ENCODE peak calls at places on chromosomes 11 and 22, in four cellular contexts. E is fibroblast of lung, S is OCI-LY7, J is mesendoderm. G is an unnamed sample. For H3K79me2, the result is how much of the 10 kb centered on the place peaks cover.

GRCh38 chr11:61587541-61587941 is 6.7 kb upstream of the SYT7 start:
- DNase-seq in J (peak), S (no peak), E (no peak), G (no peak)

GRCh38 chr22:27800250-27801131 is 1.1 kb downstream of the MN1 start:
- DNase-seq in E (no peak), S (no peak), J (no peak), G (no peak)

GRCh38 chr11:35943761-35944502 is at the start of gene LDLRAD3:
- DNase-seq in E (peak), J (peak), S (no peak), G (peak)

GRCh38 chr22:49770454-49771265 is 57.0 kb downstream of the BRD1 start:
- DNase-seq in J (no peak), E (no peak), S (no peak), G (no peak)

GRCh38 chr22:45212992-45213751 is 27.5 kb downstream of the KIAA0930 start:
- DNase-seq in J (no peak), E (peak), S (no peak), G (peak)

GRCh38 chr11:119700030-119700429 is 29.0 kb downstream of the NECTIN1 start:
- DNase-seq in E (no peak), J (no peak), S (no peak), G (no peak)

GRCh38 chr22:19088866-19089595 is 33.2 kb downstream of the DGCR2 start:
- DNase-seq in E (no peak), S (no peak), J (no peak), G (no peak)

GRCh38 chr22:36728505-36728904 is 25.0 kb upstream of the CACNG2 start:
- DNase-seq in J (no peak), S (no peak), E (no peak), G (no peak)

GRCh38 chr11:44950625-44951472 is at the start of gene TP53I11:
- DNase-seq in E (peak), J (no peak), S (no peak), G (peak)

GRCh38 chr11:124707813-124708212 is 31.9 kb upstream of the NRGN start:
- DNase-seq in S (no peak), E (no peak), J (no peak), G (no peak)

GRCh38 chr11:57778318-57779037 is 16.9 kb downstream of the CTNND1 start:
- DNase-seq in E (peak), S (no peak), J (peak), G (peak)

GRCh38 chr11:67269401-67270255 is 3.4 kb downstream of the GRK2 start:
- DNase-seq in E (no peak), S (peak), J (no peak), G (no peak)

GRCh38 chr11:94154095-94154856 is 25.6 kb downstream of the PANX1 start:
- DNase-seq in J (no peak), E (no peak), S (no peak), G (no peak)

GRCh38 chr22:17896552-17896951 is 122.3 kb upstream of the BID start:
- DNase-seq in J (peak), S (no peak), E (peak), G (no peak)

GRCh38 chr22:18042685-18043084 is 18.3 kb upstream of the MICAL3 start:
- DNase-seq in J (no peak), E (peak), S (no peak), G (no peak)

GRCh38 chr11:82786001-82786400 is 52.3 kb upstream of the FAM181B start:
- DNase-seq in S (no peak), E (no peak), J (no peak), G (no peak)

GRCh38 chr11:115222218-115222862 is 281.9 kb downstream of the CADM1 start:
- DNase-seq in S (peak), E (peak), J (peak), G (peak)

GRCh38 chr11:75603791-75604736 is 42.0 kb downstream of the SERPINH1 start:
- DNase-seq in E (peak), J (no peak), S (no peak), G (peak)

GRCh38 chr22:43228330-43228729 is 41.4 kb upstream of the TTLL12 start:
- DNase-seq in J (peak), E (peak), S (peak), G (no peak)

GRCh38 chr22:42856179-42856864 is 751 bp downstream of the ARFGAP3 start:
- DNase-seq in E (peak), J (peak), S (peak), G (no peak)

GRCh38 chr11:72238040-72238450 is 5.9 kb downstream of the PHOX2A start:
- DNase-seq in S (peak), E (peak), J (peak), G (peak)

GRCh38 chr11:66840317-66841091 is 2.7 kb upstream of the RCE1 start:
- DNase-seq in E (no peak), J (no peak), S (no peak), G (no peak)

GRCh38 chr11:67254768-67255167 is 11.5 kb upstream of the GRK2 start:
- DNase-seq in E (no peak), J (no peak), S (no peak), G (no peak)

GRCh38 chr11:16818284-16818683 is 79.8 kb downstream of the C11orf58 start:
- DNase-seq in S (no peak), J (no peak), E (peak), G (peak)
- H3K79me2 ChIP-seq in S (under half), J (under half), E (under half), G (under half)

GRCh38 chr11:95975343-95975742 is 51.4 kb upstream of the MTMR2 start:
- DNase-seq in E (no peak), S (no peak), J (no peak), G (no peak)
- H3K27ac ChIP-seq in E (no peak), S (no peak), J (no peak), G (no peak)

DNA sequence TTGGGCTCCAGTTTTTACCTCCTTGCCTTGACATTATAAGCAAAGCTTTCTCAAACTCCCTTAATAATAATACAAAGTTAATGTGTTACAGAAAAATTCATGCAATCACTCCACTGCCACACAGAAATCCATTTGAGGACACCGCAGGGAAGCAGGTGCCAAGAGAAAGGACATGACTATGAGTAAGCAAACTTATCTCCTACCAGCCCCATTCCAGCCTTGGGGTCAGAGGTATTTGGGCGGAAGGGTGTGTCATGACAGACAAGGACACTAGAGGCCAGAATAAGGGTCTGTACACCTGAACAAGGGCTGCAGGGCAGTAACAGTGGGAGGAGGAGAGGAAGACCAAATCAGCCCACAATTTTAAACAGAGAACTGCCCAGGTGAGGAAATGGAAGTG is 5.9 kb downstream of the GNG3 start:
- DNase-seq in J (peak), S (no peak), E (no peak), G (no peak)
- H3K79me2 ChIP-seq in J (under half), S (under half), E (under half), G (under half)

GRCh38 chr22:20392983-20393704 is 807 bp upstream of the ZNF74 start:
- DNase-seq in J (no peak), S (no peak), E (no peak), G (no peak)
- H3K27ac ChIP-seq in J (no peak), S (no peak), E (no peak), G (no peak)

DNA sequence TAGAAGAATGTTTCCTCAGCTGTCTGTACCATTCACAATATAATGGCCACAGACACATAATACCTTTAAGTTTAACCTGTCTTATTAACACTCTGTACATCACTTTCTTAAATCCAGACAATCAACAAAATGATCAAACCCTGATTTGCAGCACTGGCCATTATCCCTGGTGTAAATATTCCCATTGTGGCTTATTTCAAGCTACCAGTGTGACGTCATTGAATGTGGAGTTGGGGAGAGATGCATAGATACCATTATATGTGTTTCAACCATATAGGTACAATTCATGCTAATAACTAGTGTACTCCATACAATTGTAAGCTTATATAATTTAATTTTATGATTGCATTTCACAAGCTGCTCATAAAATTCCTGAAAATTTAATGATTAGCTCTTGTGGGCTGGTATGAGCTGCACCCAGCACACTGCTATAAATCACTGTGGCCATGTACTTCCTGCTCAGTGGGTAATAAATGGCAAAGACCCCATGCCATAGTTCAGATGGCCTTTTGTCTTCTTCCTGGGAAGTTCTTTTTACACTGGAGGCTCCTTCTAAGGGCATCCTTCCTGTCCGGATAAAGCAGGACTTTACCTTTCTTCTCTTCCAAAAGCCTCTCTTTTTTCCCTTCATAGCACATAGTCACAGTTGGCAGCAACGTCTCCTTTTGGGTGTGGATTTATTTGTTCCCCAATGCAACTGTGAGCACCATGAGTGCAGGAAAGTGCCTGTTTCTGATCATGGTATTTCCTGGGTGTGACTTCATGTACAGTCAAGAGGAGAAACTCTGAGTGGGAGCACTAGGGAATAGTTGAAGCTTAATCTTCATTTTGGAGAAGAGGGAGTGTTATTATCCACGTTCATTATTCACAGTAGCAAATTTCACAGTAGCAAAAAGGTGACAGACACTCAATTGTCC is 87.8 kb downstream of the MIAT start:
- DNase-seq in E (no peak), J (no peak), S (no peak), G (no peak)
- H3K79me2 ChIP-seq in E (under half), J (under half), S (under half), G (under half)

GRCh38 chr11:9697766-9698165 is 33.9 kb downstream of the SWAP70 start:
- DNase-seq in E (no peak), J (no peak), S (peak), G (no peak)

GRCh38 chr11:9704037-9704436 is 40.2 kb downstream of the SWAP70 start:
- DNase-seq in S (no peak), J (no peak), E (no peak), G (no peak)

GRCh38 chr11:9701799-9702198 is 37.9 kb downstream of the SWAP70 start:
- DNase-seq in J (no peak), S (no peak), E (no peak), G (no peak)

GRCh38 chr11:9703280-9703679 is 39.4 kb downstream of the SWAP70 start:
- DNase-seq in E (no peak), J (peak), S (peak), G (no peak)

GRCh38 chr11:9700105-9700801 is 36.4 kb downstream of the SWAP70 start:
- DNase-seq in J (no peak), S (no peak), E (no peak), G (peak)
- H3K27ac ChIP-seq in J (no peak), S (peak), E (no peak), G (no peak)

DNA sequence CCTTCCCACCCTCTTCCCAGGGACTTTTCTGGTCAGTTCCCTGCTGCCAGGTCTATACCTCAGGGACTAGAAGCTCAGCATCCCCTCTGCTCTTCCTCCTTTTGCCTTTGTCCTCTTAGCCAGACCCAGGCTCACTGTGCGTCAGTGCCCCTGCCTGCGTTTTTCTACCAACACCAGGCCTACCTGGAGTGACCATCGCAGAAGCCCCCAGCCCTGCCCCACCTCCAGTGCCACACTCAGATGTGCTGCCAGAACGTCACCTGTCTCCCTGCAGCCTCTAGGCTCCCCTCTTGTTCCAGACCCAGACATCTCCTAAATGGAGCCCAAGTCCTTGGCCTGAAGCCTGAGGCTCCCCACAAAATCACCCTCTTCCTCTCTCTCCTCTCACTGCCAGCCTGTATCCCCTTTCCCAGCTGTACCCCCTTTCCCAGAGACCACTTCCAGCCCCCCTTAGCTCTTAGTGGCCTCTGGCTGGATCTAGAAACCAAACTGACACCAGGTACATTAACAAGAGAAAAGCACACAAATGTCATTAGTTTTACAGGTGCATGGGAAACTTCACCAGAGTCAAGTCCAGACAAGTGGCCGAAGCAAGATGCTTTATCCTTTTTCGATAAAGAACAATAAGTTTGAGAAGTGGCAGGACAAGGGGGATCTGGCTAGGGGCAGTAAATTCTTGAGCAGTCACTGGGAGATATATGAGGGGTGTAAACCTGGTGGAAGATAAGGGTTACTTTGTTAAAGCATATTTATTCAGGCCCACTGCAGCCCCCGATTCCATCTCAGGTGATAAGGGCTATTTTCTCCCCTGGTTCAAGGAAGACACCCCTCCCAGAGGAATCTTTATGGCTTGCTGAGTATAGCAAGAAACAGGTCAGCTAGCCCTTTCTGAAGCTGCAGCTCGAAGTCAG is 61.5 kb downstream of the BCR start:
- DNase-seq in S (no peak), E (no peak), J (no peak), G (no peak)
- H3K79me2 ChIP-seq in S (under half), E (under half), J (half or more), G (half or more)

G was measured in astrocyte.